ENCODE peak calls at places on chromosomes 3 and 15, in four cellular contexts. F is PC-3, C is dorsolateral prefrontal cortex, D is tibial nerve. I is an unnamed sample.

GRCh38 chr15:52217186-52217585 is 26.0 kb upstream of the GNB5 start:
- DNase-seq in D (no peak), C (no peak), F (peak), I (no peak)

GRCh38 chr15:29435811-29436210 is 166.2 kb upstream of the NSMCE3 start:
- DNase-seq in F (peak), C (no peak), D (no peak), I (no peak)

GRCh38 chr3:108035751-108036150 is 55.1 kb downstream of the CD47 start:
- DNase-seq in F (no peak), C (no peak), D (no peak), I (no peak)

GRCh38 chr15:60652870-60653269 is 173.9 kb upstream of the ICE2 start:
- DNase-seq in C (no peak), F (no peak), D (no peak), I (no peak)

GRCh38 chr3:126986001-126986400 is 3.1 kb downstream of the PLXNA1 start:
- DNase-seq in C (no peak), D (no peak), F (no peak), I (no peak)

GRCh38 chr15:67967871-67968423 is 86.2 kb upstream of the PIAS1 start:
- DNase-seq in C (peak), D (peak), F (no peak), I (peak)

GRCh38 chr15:58980351-58980939 is 7.0 kb upstream of the RNF111 start:
- DNase-seq in D (no peak), F (peak), C (no peak), I (no peak)

GRCh38 chr15:34987182-34987488 is 952 bp downstream of the ZNF770 start:
- DNase-seq in F (peak), C (no peak), D (no peak), I (no peak)

GRCh38 chr15:72813345-72814004 is 29.9 kb upstream of the ADPGK start:
- DNase-seq in D (no peak), C (no peak), F (peak), I (no peak)

GRCh38 chr3:189500299-189500698 is 130.9 kb upstream of the TP63 start:
- DNase-seq in D (no peak), F (no peak), C (no peak), I (no peak)

GRCh38 chr3:189502256-189502655 is 128.9 kb upstream of the TP63 start:
- DNase-seq in F (no peak), D (no peak), C (no peak), I (no peak)

GRCh38 chr3:189498995-189499704 is 132.0 kb upstream of the TP63 start:
- DNase-seq in D (no peak), C (no peak), F (no peak), I (no peak)

GRCh38 chr3:189500798-189501495 is 130.2 kb upstream of the TP63 start:
- DNase-seq in C (no peak), F (no peak), D (no peak), I (no peak)

DNA sequence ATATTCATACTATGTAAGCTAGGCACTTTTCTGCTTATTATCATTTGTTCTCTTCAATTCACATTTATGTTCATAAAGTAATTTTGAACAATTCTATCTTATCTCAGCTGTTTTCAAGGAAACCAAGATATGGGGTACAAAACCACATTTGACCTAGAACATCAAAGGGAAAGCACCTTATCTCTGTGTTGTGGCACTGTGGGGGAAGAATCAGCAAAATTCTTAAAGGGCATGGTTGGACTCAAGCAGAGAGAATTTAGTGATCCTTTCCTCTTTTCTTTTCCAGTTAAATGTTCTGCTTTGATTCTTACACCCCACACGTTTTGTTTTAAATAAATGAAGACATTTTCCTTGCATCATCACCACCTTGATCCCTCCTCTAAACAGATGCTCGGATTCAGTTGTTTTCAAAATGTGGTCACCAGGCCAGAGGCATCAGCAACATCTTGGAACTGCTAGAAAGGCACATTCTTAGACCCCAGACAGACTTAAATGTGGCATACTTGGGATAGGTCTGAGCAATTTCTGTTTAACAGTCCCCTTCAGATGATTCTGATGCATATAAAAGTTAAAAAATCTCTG is 128.4 kb upstream of the TP63 start:
- DNase-seq in C (no peak), D (no peak), F (no peak), I (no peak)
- H3K27ac ChIP-seq in C (no peak), D (no peak), F (no peak), I (no peak)

GRCh38 chr3:63740116-63740515 is 79.0 kb upstream of the C3orf49 start:
- DNase-seq in C (no peak), D (no peak), F (no peak), I (no peak)

DNA sequence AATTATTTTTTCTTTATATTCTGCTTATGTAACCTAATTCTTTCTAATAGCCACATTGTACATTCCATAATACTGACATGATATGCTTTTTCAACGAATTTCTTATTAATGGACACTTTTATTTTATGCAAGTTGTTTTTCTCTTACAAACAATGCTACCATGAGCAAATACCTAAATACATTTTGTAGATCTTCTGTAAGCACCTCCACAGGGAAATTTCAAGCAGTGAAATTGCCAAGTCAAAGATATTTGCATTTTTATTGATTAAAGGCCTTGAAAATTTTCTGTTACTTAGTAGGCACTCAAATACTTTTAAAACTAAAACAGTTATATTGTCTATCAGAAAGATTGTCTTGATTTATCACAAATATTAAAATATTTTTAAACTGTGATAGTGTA is 79.6 kb upstream of the C3orf49 start:
- DNase-seq in F (no peak), C (no peak), D (no peak), I (no peak)
- H3K27ac ChIP-seq in F (no peak), C (no peak), D (no peak), I (no peak)

GRCh38 chr3:65895084-65895483 is 143.6 kb downstream of the MAGI1 start:
- DNase-seq in F (no peak), C (no peak), D (no peak), I (no peak)

GRCh38 chr3:65894126-65894525 is 144.6 kb downstream of the MAGI1 start:
- DNase-seq in D (no peak), C (no peak), F (no peak), I (no peak)

GRCh38 chr3:65896321-65896720 is 142.4 kb downstream of the MAGI1 start:
- DNase-seq in D (no peak), F (no peak), C (no peak), I (no peak)

GRCh38 chr3:65894679-65895078 is 144.0 kb downstream of the MAGI1 start:
- DNase-seq in D (no peak), F (no peak), C (no peak), I (no peak)

GRCh38 chr3:65893631-65894030 is 145.1 kb downstream of the MAGI1 start:
- DNase-seq in D (no peak), C (no peak), F (no peak), I (no peak)
- H3K27ac ChIP-seq in D (no peak), C (no peak), F (no peak), I (no peak)

GRCh38 chr3:10173926-10174435 is 9.3 kb downstream of the IRAK2 start:
- DNase-seq in F (peak), C (peak), D (peak), I (peak)
- H3K27ac ChIP-seq in F (peak), C (peak), D (peak), I (no peak)

DNA sequence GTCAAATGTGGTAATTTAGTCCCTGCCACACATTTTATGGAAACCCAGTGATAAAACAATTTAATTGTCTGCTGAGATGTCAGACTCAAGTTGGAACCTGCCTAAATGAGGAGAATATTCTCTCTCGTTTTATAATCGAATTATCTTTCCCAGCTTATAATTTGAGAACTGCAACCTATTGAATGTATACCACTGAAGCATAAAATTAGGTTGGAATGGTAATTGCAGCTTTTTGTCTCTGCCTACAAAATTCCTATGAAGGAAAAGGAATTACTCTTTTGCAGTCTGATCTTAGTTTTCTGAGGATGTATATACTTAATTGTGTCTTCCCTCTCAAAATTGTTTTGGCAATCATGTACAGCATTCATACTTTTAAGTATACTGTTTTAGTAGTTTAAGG is 28.9 kb downstream of the RAD51 start:
- DNase-seq in F (no peak), D (no peak), C (no peak), I (no peak)
- H3K27ac ChIP-seq in F (no peak), D (no peak), C (no peak), I (no peak)

GRCh38 chr3:43748179-43748578 is 57.4 kb downstream of the ABHD5 start:
- DNase-seq in C (no peak), F (peak), D (no peak), I (no peak)
- H3K27ac ChIP-seq in C (no peak), F (peak), D (no peak), I (no peak)

I was measured in caudate nucleus.